ENCODE peak calls at places on chromosomes 2 and 18, in four cellular contexts. O is HepG2, Z is WTC11, N is K562. Y is an unnamed sample.

GRCh38 chr2:80361904-80362303 is 57.4 kb upstream of the LRRTM1 start:
- DNase-seq in Z (no peak), N (peak; percentile 68), O (no peak), Y (no peak)

GRCh38 chr2:129275706-129276105 is 703.8 kb upstream of the RAB6C start:
- DNase-seq in O (no peak), Z (no peak), N (no peak), Y (no peak)

GRCh38 chr18:21242141-21243040 is at the start of gene GREB1L:
- DNase-seq in O (peak; percentile 16), N (no peak), Z (peak; percentile 77), Y (peak; percentile 87)

GRCh38 chr2:215921884-215922283 is 91.5 kb downstream of the MREG start:
- DNase-seq in N (peak; percentile 49), Z (no peak), O (peak; percentile 55), Y (no peak)

GRCh38 chr2:118835739-118836410 is 11.6 kb downstream of the EN1 start:
- DNase-seq in Z (peak; percentile 57), N (no peak), O (no peak), Y (no peak)

GRCh38 chr2:137357641-137358040 is 592.3 kb downstream of the THSD7B start:
- DNase-seq in Z (no peak), N (no peak), O (no peak), Y (no peak)

GRCh38 chr2:44931177-44931795 is 10.2 kb upstream of the SIX3 start:
- DNase-seq in N (no peak), Z (no peak), O (no peak), Y (no peak)

GRCh38 chr2:120625865-120626560 is 109.7 kb upstream of the GLI2 start:
- DNase-seq in Z (no peak), N (no peak), O (peak; percentile 35), Y (no peak)

GRCh38 chr18:71442830-71443229 is 1101.3 kb downstream of the CBLN2 start:
- DNase-seq in O (no peak), N (no peak), Z (no peak), Y (no peak)

GRCh38 chr18:41624461-41624860 is 330.6 kb upstream of the PIK3C3 start:
- DNase-seq in O (no peak), Z (no peak), N (no peak), Y (no peak)

GRCh38 chr2:181742908-181743722 is 62.8 kb upstream of the NEUROD1 start:
- DNase-seq in Z (no peak), O (peak; percentile 66), N (peak; percentile 68), Y (peak; percentile 39)

GRCh38 chr2:171723724-171724683 is 36.7 kb downstream of the DYNC1I2 start:
- DNase-seq in Z (peak; percentile 28), O (peak; percentile 12), N (peak; percentile 37), Y (peak; percentile 16)

GRCh38 chr2:213934560-213934959 is 476.3 kb upstream of the VWC2L start:
- DNase-seq in N (peak; percentile 1), O (peak; percentile 44), Z (no peak), Y (peak; percentile 11)

GRCh38 chr18:10320848-10321247 is 133.6 kb upstream of the APCDD1 start:
- DNase-seq in Z (no peak), N (no peak), O (no peak), Y (no peak)

GRCh38 chr2:64311948-64312621 is 141.9 kb upstream of the LGALSL start:
- DNase-seq in O (peak; percentile 85), N (peak; percentile 33), Z (no peak), Y (no peak)

GRCh38 chr2:20745924-20746555 is 76.9 kb downstream of the LDAH start:
- DNase-seq in Z (no peak), N (no peak), O (peak; percentile 12), Y (no peak)

GRCh38 chr2:83528746-83529145 is 930.3 kb downstream of the SUCLG1 start:
- DNase-seq in O (no peak), Z (no peak), N (no peak), Y (no peak)

DNA sequence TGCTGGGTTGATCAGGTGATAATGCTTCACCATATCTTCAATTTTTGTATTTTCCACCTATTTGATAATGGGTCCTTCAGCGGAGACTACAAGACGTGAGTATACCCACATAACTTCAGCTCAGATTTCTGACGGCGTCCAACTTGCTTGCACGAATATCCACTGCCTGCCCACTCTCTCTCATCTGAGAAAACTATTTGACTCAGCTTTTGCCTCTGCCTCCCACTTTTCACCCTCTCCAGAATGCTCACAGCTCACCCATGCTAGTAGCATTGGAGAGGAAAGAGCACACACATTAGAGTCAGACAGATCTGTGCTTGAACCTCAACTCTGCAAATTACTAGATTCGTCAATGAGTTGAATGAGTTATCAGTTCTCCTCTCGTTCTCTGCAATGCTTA is 166.8 kb downstream of the BCL2 start:
- DNase-seq in N (no peak), Z (no peak), O (no peak), Y (no peak)
- TF ChIP-seq ELF4 in N (no peak), Z (no peak), O (no peak), Y (no peak)

DNA sequence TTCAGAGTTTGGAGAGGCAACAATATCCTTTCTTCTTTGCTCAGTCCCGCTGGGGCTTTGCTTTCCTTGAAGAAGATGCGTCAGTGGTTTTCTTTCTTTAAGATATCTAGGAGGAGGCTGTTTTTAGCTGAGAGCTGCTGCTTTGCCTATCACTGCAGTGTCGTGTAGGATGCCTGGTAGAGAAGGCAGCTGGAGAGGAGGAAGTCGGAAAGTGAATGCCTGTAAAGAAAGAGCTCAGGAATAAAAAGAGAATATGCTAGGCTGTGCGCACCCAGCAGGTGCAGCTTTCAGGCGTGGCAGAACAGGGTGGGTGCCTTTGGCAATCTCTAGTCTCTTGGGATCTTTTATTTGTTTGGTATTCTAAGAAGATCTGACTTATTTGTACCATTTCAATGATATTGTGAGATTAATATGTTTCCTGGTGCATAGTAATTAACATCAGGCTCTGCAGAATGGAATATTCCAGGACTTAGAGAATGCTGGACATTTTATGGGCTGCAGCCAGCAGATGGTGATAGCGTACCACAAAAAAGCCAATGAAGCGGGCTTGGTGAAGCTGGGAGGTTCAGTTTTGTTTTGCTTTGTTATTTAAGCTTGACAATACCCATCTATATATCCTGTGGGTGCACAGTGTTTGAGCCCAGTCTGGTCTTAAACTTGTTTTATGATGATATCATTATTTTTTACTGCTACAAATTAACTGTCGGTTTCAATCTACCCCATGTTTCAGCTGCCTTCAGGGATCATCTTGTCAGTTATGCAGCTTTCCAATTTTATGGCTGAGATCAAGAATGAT is 34.9 kb downstream of the CAVIN2 start:
- DNase-seq in N (peak; percentile 70), O (peak; percentile 68), Z (peak; percentile 59), Y (peak; percentile 60)
- TF ChIP-seq ELF4 in N (no peak), O (no peak), Z (no peak), Y (no peak)

GRCh38 chr2:183185534-183185933 is 61.3 kb downstream of the NUP35 start:
- DNase-seq in O (peak; percentile 32), N (no peak), Z (no peak), Y (no peak)
- TF ChIP-seq ELF4 in O (no peak), N (no peak), Z (no peak), Y (no peak)

GRCh38 chr2:37802899-37803379 is 122.1 kb upstream of the RMDN2 start:
- DNase-seq in Z (no peak), O (no peak), N (no peak), Y (no peak)

GRCh38 chr2:37802106-37802791 is 122.8 kb upstream of the RMDN2 start:
- DNase-seq in N (no peak), Z (no peak), O (no peak), Y (no peak)

GRCh38 chr2:37798315-37799005 is 126.6 kb upstream of the RMDN2 start:
- DNase-seq in N (no peak), O (no peak), Z (no peak), Y (no peak)

GRCh38 chr2:37797081-37797480 is 125.6 kb upstream of the CDC42EP3 start:
- DNase-seq in Z (no peak), N (no peak), O (no peak), Y (no peak)

DNA sequence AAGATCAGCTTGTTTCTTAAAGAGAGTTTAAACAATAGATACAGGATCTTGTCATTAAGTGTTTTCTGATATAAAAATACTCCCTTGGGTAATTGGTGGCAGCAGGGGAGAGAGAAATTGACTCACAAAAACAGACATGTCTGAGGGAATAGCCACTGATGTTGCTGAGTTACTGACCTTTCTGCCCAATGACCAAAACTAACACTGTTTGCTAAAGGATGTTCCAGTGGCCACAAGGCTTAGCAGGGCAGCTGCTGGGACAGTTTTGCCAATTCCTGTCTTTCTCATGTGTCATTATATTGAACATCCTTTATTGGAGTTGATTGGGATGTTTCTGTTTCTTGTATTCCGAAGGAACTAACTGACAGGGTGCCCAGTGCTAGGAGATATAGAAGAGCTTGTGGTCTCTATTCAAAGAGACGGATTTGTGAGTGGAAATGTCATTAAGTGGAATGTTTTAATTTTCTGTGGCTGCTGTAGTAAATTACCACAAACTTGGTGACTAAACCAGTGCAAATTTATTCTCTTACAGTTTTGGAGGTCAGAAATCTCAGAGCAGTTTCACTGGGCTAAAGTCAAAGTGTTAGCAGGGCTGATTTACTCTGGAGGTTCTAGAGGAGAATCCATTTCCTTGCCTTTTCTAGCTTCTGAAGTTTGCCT is 124.8 kb upstream of the RMDN2 start:
- DNase-seq in Z (no peak), O (no peak), N (no peak), Y (no peak)
- TF ChIP-seq ELF4 in Z (no peak), O (no peak), N (no peak), Y (no peak)

DNA sequence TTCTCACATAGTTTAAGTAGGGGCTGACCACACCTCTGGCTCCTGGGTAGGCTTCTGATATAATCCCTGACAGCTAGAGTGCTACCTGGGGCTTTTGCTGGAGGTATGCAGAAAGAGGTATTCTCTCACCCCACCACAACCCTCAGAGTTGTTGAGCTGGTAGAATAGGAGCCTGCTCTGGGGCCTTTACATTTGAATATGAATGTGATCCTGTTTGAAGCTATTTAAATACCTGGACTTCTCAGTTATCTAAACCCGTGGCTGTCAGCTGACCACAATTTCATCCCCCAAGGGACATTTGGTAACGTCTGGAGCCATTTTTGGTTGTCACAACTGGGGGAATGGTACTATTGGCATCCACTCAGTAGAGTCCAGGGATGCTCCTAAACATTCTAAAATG is 669.1 kb downstream of the SATB2 start:
- DNase-seq in O (no peak), N (no peak), Z (peak; percentile 25), Y (no peak)
- TF ChIP-seq ELF4 in O (no peak), N (no peak), Z (no peak), Y (no peak)

Y was measured in HEK293T.